ENCODE peak calls at places on chromosomes 7 and 10, in four cellular contexts. P is NT2/D1, K is occipital lobe, V is GM23248. T is an unnamed sample.

GRCh38 chr7:101470668-101471067 is 108.0 kb downstream of the COL26A1 start:
- DNase-seq in P (no peak), K (no peak), V (no peak), T (no peak)

GRCh38 chr7:128197586-128197985 is 43.5 kb upstream of the LEP start:
- DNase-seq in P (no peak), K (no peak), V (peak; percentile 71), T (no peak)

GRCh38 chr7:114295522-114295921 is 119.1 kb upstream of the FOXP2 start:
- DNase-seq in P (no peak), K (no peak), V (no peak), T (no peak)

GRCh38 chr10:93595378-93596288 is 5.4 kb downstream of the RBP4 start:
- DNase-seq in P (no peak), K (no peak), V (peak; percentile 6), T (no peak)

GRCh38 chr10:93995598-93996271 is 2.0 kb downstream of the PLCE1 start:
- DNase-seq in P (no peak), K (no peak), V (peak; percentile 73), T (no peak)

GRCh38 chr10:28302012-28302667 is 724 bp downstream of the MPP7 start:
- DNase-seq in P (no peak), K (no peak), V (peak; percentile 67), T (peak; percentile 52)

GRCh38 chr10:99540673-99541531 is 8.2 kb downstream of the NKX2-3 start:
- DNase-seq in P (no peak), K (no peak), V (no peak), T (peak; percentile 67)

GRCh38 chr10:62653254-62653653 is 151.3 kb upstream of the ADO start:
- DNase-seq in P (no peak), K (no peak), V (no peak), T (no peak)

GRCh38 chr7:98930464-98930863 is 52.1 kb downstream of the TRRAP start:
- DNase-seq in P (no peak), K (no peak), V (no peak), T (no peak)

GRCh38 chr10:115914475-115914874 is 358.5 kb downstream of the GFRA1 start:
- DNase-seq in P (no peak), K (no peak), V (no peak), T (no peak)

GRCh38 chr10:132539894-132540293 is 2.3 kb downstream of the INPP5A start:
- DNase-seq in P (no peak), K (no peak), V (peak; percentile 88), T (no peak)

GRCh38 chr7:134879815-134880475 is 100.5 kb downstream of the CALD1 start:
- DNase-seq in P (no peak), K (no peak), V (no peak), T (no peak)

GRCh38 chr7:3552499-3552898 is 251.4 kb downstream of the SDK1 start:
- DNase-seq in P (no peak), K (no peak), V (no peak), T (no peak)

GRCh38 chr10:116158036-116158435 is 115.0 kb downstream of the GFRA1 start:
- DNase-seq in P (no peak), K (no peak), V (no peak), T (no peak)

GRCh38 chr7:151697515-151697895 is 177.8 kb upstream of the RHEB start:
- DNase-seq in P (no peak), K (no peak), V (no peak), T (no peak)

GRCh38 chr10:28875535-28876208 is 198.4 kb downstream of the BAMBI start:
- DNase-seq in P (peak; percentile 79), K (peak; percentile 14), V (no peak), T (no peak)

GRCh38 chr7:23058412-23059096 is 44.6 kb upstream of the HYCC1 start:
- DNase-seq in P (no peak), K (no peak), V (peak; percentile 47), T (no peak)

GRCh38 chr10:102593804-102594079 is 50.5 kb upstream of the TRIM8 start:
- DNase-seq in P (no peak), K (no peak), V (peak; percentile 39), T (no peak)

GRCh38 chr10:103859161-103860141 is 4.1 kb upstream of the SH3PXD2A start:
- DNase-seq in P (no peak), K (peak; percentile 40), V (peak; percentile 71), T (peak; percentile 74)

GRCh38 chr7:30893357-30893756 is 18.3 kb upstream of the AQP1 start:
- DNase-seq in P (no peak), K (no peak), V (no peak), T (no peak)

GRCh38 chr7:2732959-2733584 is 45.1 kb downstream of the AMZ1 start:
- DNase-seq in P (no peak), K (no peak), V (peak; percentile 64), T (no peak)

GRCh38 chr10:413662-414071 is 275.8 kb downstream of the DIP2C start:
- DNase-seq in P (no peak), K (no peak), V (no peak), T (peak; percentile 57)

GRCh38 chr7:64308019-64308275 is 5.8 kb upstream of the ZNF736 start:
- DNase-seq in P (no peak), K (no peak), V (no peak), T (no peak)

GRCh38 chr10:6607187-6607586 is 27.1 kb upstream of the PRKCQ start:
- DNase-seq in P (no peak), K (no peak), V (no peak), T (no peak)

GRCh38 chr10:127441350-127442219 is 107.5 kb upstream of the NPS start:
- DNase-seq in P (peak; percentile 64), K (no peak), V (no peak), T (no peak)

T was measured in HuH-7.